ENCODE peak calls at places on chromosomes 16 and 17, in eight cellular contexts. Z, B, R, J, S, N, T and F are unnamed samples.

GRCh38 chr16:12903325-12904040 is 2.1 kb downstream of the SHISA9 start:
- DNase-seq in Z (no peak), N (no peak), J (no peak), S (no peak), R (no peak), B (peak), T (no peak), F (no peak)

GRCh38 chr17:66427134-66427533 is 124.7 kb downstream of the PRKCA start:
- DNase-seq in T (no peak), S (no peak), B (no peak), N (no peak), Z (no peak), J (no peak), R (no peak), F (no peak)

GRCh38 chr17:78332991-78333390 is 26.9 kb downstream of the SOCS3 start:
- DNase-seq in Z (no peak), B (no peak), T (no peak), R (no peak), S (no peak), J (no peak), N (no peak), F (no peak)

GRCh38 chr16:80681436-80681835 is 123.0 kb downstream of the CDYL2 start:
- DNase-seq in B (no peak), N (no peak), J (no peak), R (no peak), T (no peak), Z (no peak), S (no peak), F (no peak)

GRCh38 chr16:20938426-20938825 is 37.9 kb downstream of the LYRM1 start:
- DNase-seq in T (peak), Z (no peak), S (peak), R (no peak), J (no peak), B (no peak), N (no peak), F (no peak)

GRCh38 chr17:82457071-82457789 is 1.3 kb upstream of the NARF start:
- DNase-seq in B (peak), R (no peak), J (no peak), Z (peak), S (no peak), N (no peak), T (no peak), F (no peak)

GRCh38 chr16:56332464-56333079 is 92.8 kb downstream of the AMFR start:
- DNase-seq in J (peak), R (peak), T (no peak), S (peak), N (no peak), Z (peak), B (peak), F (peak)

GRCh38 chr17:73043686-73044581 is 48.6 kb downstream of the SLC39A11 start:
- DNase-seq in N (no peak), Z (no peak), R (no peak), S (peak), J (no peak), B (no peak), T (peak), F (peak)

GRCh38 chr16:77171750-77172635 is 19.0 kb upstream of the MON1B start:
- DNase-seq in J (peak), R (peak), Z (peak), B (peak), N (peak), T (peak), S (peak), F (peak)

GRCh38 chr16:88507231-88507743 is 54.2 kb downstream of the ZFPM1 start:
- DNase-seq in Z (no peak), B (no peak), N (no peak), T (no peak), S (no peak), R (no peak), J (no peak), F (no peak)

GRCh38 chr17:60390881-60391418 is 983 bp downstream of the USP32 start:
- DNase-seq in S (peak), J (peak), N (no peak), T (peak), Z (peak), B (peak), R (peak), F (peak)

GRCh38 chr16:13935408-13935807 is 15.5 kb downstream of the ERCC4 start:
- DNase-seq in S (no peak), T (no peak), B (peak), R (no peak), J (no peak), N (no peak), Z (peak), F (no peak)

GRCh38 chr16:65121870-65122723 is at the start of gene CDH11:
- DNase-seq in R (peak), Z (no peak), T (peak), J (no peak), N (no peak), S (peak), B (peak), F (peak)

GRCh38 chr16:78987676-78988075 is 612.9 kb downstream of the MAF start:
- DNase-seq in T (no peak), R (no peak), Z (no peak), J (no peak), B (no peak), S (no peak), N (no peak), F (no peak)

GRCh38 chr16:50234771-50235556 is 31.4 kb upstream of the ADCY7 start:
- DNase-seq in Z (no peak), T (no peak), N (no peak), B (no peak), J (no peak), S (peak), R (no peak), F (no peak)